ENCODE peak calls at places on chromosomes 13 and 19, in nine cellular contexts. N is cardiac muscle cell; Q is AG04450; J is pancreas; Y is fibroblast of lung; Z is CD8-positive, alpha-beta memory T cell; D is aorta; O is neuronal stem cell; H is GM23338. X is an unnamed sample.

GRCh38 chr19:55305491-55305890 is 19.6 kb downstream of the TMEM150B start:
- DNase-seq in N (peak; percentile 57), Q (no peak), J (no peak), Y (peak; percentile 26), Z (peak; percentile 24), D (no peak), O (no peak), H (peak; percentile 88), X (peak; percentile 63)

GRCh38 chr19:55027472-55028337 is 10.4 kb downstream of the GP6 start:
- DNase-seq in N (no peak), Q (no peak), J (no peak), Y (no peak), Z (no peak), D (no peak), O (no peak), H (no peak), X (no peak)

GRCh38 chr13:37365496-37365895 is 233.1 kb downstream of the POSTN start:
- DNase-seq in N (no peak), Q (no peak), J (no peak), Y (no peak), Z (no peak), D (no peak), O (no peak), H (no peak), X (no peak)

GRCh38 chr19:4369888-4370260 is 26.5 kb downstream of the MPND start:
- DNase-seq in N (peak; percentile 55), Q (no peak), J (peak; percentile 78), Y (no peak), Z (peak; percentile 60), D (no peak), O (no peak), H (peak; percentile 65), X (peak; percentile 79)

GRCh38 chr19:35693835-35694599 is 10.3 kb upstream of the ZBTB32 start:
- DNase-seq in N (peak; percentile 93), Q (peak; percentile 54), J (peak; percentile 94), Y (peak; percentile 84), Z (peak; percentile 81), D (peak; percentile 92), O (peak; percentile 84), H (peak; percentile 94), X (peak; percentile 88)

GRCh38 chr13:99959538-99960230 is 11.9 kb downstream of the ZIC5 start:
- DNase-seq in N (peak; percentile 9), Q (no peak), J (no peak), Y (no peak), Z (no peak), D (no peak), O (no peak), H (peak; percentile 69), X (no peak)

GRCh38 chr13:49305824-49306425 is 58.2 kb downstream of the CDADC1 start:
- DNase-seq in N (no peak), Q (no peak), J (peak; percentile 56), Y (no peak), Z (no peak), D (no peak), O (no peak), H (no peak), X (no peak)

GRCh38 chr13:51201886-51202285 is 20.3 kb upstream of the FAM124A start:
- DNase-seq in N (no peak), Q (no peak), J (no peak), Y (no peak), Z (no peak), D (no peak), O (no peak), H (no peak), X (no peak)

GRCh38 chr13:100517135-100517534 is 71.5 kb downstream of the GGACT start:
- DNase-seq in N (no peak), Q (no peak), J (no peak), Y (no peak), Z (no peak), D (no peak), O (no peak), H (no peak), X (peak; percentile 67)

GRCh38 chr13:76014618-76015315 is 378.6 kb downstream of the LMO7 start:
- DNase-seq in N (peak; percentile 21), Q (no peak), J (no peak), Y (peak; percentile 34), Z (no peak), D (no peak), O (no peak), H (no peak), X (no peak)

GRCh38 chr19:35395762-35396199 is 24.9 kb downstream of the GPR42 start:
- DNase-seq in N (peak; percentile 18), Q (no peak), J (peak; percentile 93), Y (no peak), Z (no peak), D (no peak), O (no peak), H (no peak), X (peak; percentile 58)

GRCh38 chr19:15161028-15161984 is 39.5 kb downstream of the NOTCH3 start:
- DNase-seq in N (no peak), Q (no peak), J (peak; percentile 63), Y (no peak), Z (no peak), D (no peak), O (no peak), H (peak; percentile 38), X (no peak)

GRCh38 chr13:51396352-51396751 is 56.5 kb downstream of the INTS6 start:
- DNase-seq in N (no peak), Q (no peak), J (no peak), Y (peak; percentile 46), Z (no peak), D (no peak), O (no peak), H (no peak), X (no peak)

GRCh38 chr19:54526972-54527371 is 24.3 kb downstream of the LAIR2 start:
- DNase-seq in N (no peak), Q (no peak), J (no peak), Y (no peak), Z (no peak), D (no peak), O (no peak), H (no peak), X (no peak)

GRCh38 chr13:33761744-33762143 is 56.2 kb upstream of the RFC3 start:
- DNase-seq in N (peak; percentile 14), Q (no peak), J (no peak), Y (no peak), Z (no peak), D (no peak), O (no peak), H (peak; percentile 43), X (no peak)

GRCh38 chr19:8251025-8251472 is 41.9 kb downstream of the CERS4 start:
- DNase-seq in N (no peak), Q (no peak), J (peak; percentile 89), Y (peak; percentile 47), Z (no peak), D (peak; percentile 84), O (no peak), H (no peak), X (no peak)

GRCh38 chr13:92843549-92843948 is 383.1 kb upstream of the GPC6 start:
- DNase-seq in N (no peak), Q (peak; percentile 4), J (no peak), Y (peak; percentile 88), Z (no peak), D (no peak), O (no peak), H (no peak), X (no peak)

GRCh38 chr13:110215606-110216005 is 91.4 kb downstream of the COL4A1 start:
- DNase-seq in N (no peak), Q (no peak), J (no peak), Y (peak; percentile 65), Z (no peak), D (no peak), O (no peak), H (no peak), X (no peak)
- H3K27ac ChIP-seq in N (peak overlapping the region; percentile 6), Q (no peak overlapping the region), J (no peak overlapping the region), Y (peak overlapping the region; percentile 76), Z (no peak overlapping the region), D (peak overlapping the region; percentile 48), O (no peak overlapping the region), H (no peak overlapping the region), X (no peak overlapping the region)

GRCh38 chr19:12527034-12527836 is 24.0 kb downstream of the ZNF564 start:
- DNase-seq in N (peak; percentile 8), Q (no peak), J (no peak), Y (peak; percentile 56), Z (no peak), D (no peak), O (no peak), H (peak; percentile 69), X (no peak)

GRCh38 chr19:12521996-12522395 is 29.3 kb downstream of the ZNF564 start:
- DNase-seq in N (no peak), Q (no peak), J (no peak), Y (no peak), Z (no peak), D (no peak), O (no peak), H (peak; percentile 74), X (no peak)

DNA sequence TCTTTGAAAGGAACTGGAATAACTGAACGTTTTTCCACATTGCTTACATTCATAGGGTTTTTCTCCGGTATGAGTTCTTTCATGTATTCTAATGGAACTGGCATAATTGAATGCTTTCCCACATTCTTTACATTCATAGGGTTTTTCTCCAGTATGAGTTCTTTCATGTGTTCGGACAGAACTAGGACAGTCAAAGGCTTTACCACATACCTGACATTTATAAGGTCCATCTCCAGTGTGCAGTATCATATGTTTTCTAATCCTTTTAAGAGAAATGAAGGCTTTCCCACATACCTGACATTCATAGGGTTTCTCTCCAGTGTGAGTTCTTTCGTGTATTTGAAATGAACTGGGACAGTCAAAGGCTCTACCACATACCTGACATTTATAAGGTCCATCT is 24.7 kb downstream of the ZNF564 start:
- DNase-seq in N (no peak), Q (no peak), J (no peak), Y (no peak), Z (no peak), D (no peak), O (no peak), H (no peak), X (no peak)
- H3K27ac ChIP-seq in N (no peak overlapping the region), Q (no peak overlapping the region), J (no peak overlapping the region), Y (no peak overlapping the region), Z (no peak overlapping the region), D (no peak overlapping the region), O (no peak overlapping the region), H (no peak overlapping the region), X (no peak overlapping the region)

DNA sequence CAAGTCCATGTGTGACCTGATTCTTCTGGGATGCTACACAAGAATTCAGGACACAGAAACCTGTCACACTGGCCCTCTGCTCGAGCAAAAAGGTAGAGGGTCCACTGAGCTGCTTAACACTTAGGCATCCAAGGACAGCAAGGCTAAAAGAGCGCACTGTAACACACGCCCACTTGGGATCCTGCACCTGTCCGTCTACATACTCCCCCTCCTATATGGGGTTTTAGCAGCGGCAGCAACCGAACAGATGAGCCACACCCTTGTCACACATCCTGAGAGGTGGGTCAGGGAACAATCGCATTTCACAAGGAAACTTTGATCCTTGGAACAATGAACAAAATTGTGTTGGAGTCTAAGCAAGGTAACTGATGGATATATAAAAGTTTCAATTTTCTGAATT is 51.5 kb upstream of the MIR17HG start:
- DNase-seq in N (no peak), Q (no peak), J (no peak), Y (no peak), Z (no peak), D (no peak), O (no peak), H (no peak), X (no peak)
- H3K27ac ChIP-seq in N (no peak overlapping the region), Q (no peak overlapping the region), J (no peak overlapping the region), Y (no peak overlapping the region), Z (no peak overlapping the region), D (no peak overlapping the region), O (no peak overlapping the region), H (no peak overlapping the region), X (no peak overlapping the region)

DNA sequence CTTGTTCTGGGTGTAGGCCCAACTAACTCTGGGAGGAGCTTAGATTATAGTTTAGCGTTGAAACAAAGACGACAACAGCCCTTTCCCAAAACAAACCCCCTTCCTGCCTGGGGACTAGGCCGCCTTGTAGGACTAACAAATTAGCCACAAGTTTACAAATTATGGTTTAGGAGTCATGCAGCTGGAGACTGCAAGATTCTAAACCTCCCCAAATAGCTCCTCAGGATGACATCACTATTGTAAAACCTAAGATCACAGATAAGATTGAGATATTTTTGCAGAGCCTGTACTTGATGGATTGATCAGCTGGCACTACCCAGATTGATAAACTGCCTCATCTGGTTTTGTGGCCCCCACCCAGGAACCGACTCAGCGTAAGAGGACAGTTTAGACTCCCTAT is 2.3 kb upstream of the SLC25A15 start:
- DNase-seq in N (no peak), Q (peak; percentile 79), J (no peak), Y (peak; percentile 91), Z (no peak), D (no peak), O (no peak), H (no peak), X (peak; percentile 38)
- H3K27ac ChIP-seq in N (no peak overlapping the region), Q (peak overlapping the region; percentile 47), J (no peak overlapping the region), Y (peak overlapping the region; percentile 49), Z (no peak overlapping the region), D (no peak overlapping the region), O (no peak overlapping the region), H (no peak overlapping the region), X (peak overlapping the region; percentile 25)